ENCODE peak calls at places on chromosomes 13 and 19, in four cellular contexts. One of them, this sample, is unnamed.

GRCh38 chr13:107866666-107867623 is 348.4 kb downstream of the LIG4 start:
- DNase-seq in GM13976: peak; percentile 21
- DNase-seq in mesothelial cell of epicardium: peak; percentile 50
- DNase-seq in GM23338: peak; percentile 64
- DNase-seq in this sample: peak; percentile 21

GRCh38 chr19:3034845-3035541 is 5.9 kb upstream of the TLE2 start:
- DNase-seq in GM13976: no peak
- DNase-seq in mesothelial cell of epicardium: no peak
- DNase-seq in GM23338: peak; percentile 53
- DNase-seq in this sample: no peak

GRCh38 chr19:13906525-13906904 is 514 bp downstream of the CC2D1A start:
- DNase-seq in GM13976: no peak
- DNase-seq in mesothelial cell of epicardium: no peak
- DNase-seq in GM23338: peak; percentile 43
- DNase-seq in this sample: no peak

GRCh38 chr13:39105110-39105509 is 66.9 kb downstream of the NHLRC3 start:
- DNase-seq in GM13976: no peak
- DNase-seq in mesothelial cell of epicardium: no peak
- DNase-seq in GM23338: no peak
- DNase-seq in this sample: no peak

GRCh38 chr13:67285611-67286010 is 55.5 kb upstream of the PCDH9 start:
- DNase-seq in GM13976: no peak
- DNase-seq in mesothelial cell of epicardium: no peak
- DNase-seq in GM23338: no peak
- DNase-seq in this sample: no peak

GRCh38 chr13:93959796-93960533 is 519.5 kb downstream of the DCT start:
- DNase-seq in GM13976: no peak
- DNase-seq in mesothelial cell of epicardium: no peak
- DNase-seq in GM23338: no peak
- DNase-seq in this sample: no peak

GRCh38 chr13:61954092-61954491 is 538.4 kb upstream of the PCDH20 start:
- DNase-seq in GM13976: no peak
- DNase-seq in mesothelial cell of epicardium: no peak
- DNase-seq in GM23338: peak; percentile 69
- DNase-seq in this sample: no peak

GRCh38 chr13:33624740-33625139 is 193.2 kb upstream of the RFC3 start:
- DNase-seq in GM13976: no peak
- DNase-seq in mesothelial cell of epicardium: no peak
- DNase-seq in GM23338: no peak
- DNase-seq in this sample: no peak

GRCh38 chr19:36331353-36332228 is 47.4 kb downstream of the ZFP14 start:
- DNase-seq in GM13976: peak; percentile 87
- DNase-seq in mesothelial cell of epicardium: peak; percentile 91
- DNase-seq in GM23338: peak; percentile 99
- DNase-seq in this sample: peak; percentile 90

GRCh38 chr13:46101002-46101401 is 3.8 kb downstream of the CPB2 start:
- DNase-seq in GM13976: no peak
- DNase-seq in mesothelial cell of epicardium: no peak
- DNase-seq in GM23338: no peak
- DNase-seq in this sample: no peak

GRCh38 chr13:111881700-111882099 is 185.2 kb upstream of the SOX1 start:
- DNase-seq in GM13976: no peak
- DNase-seq in mesothelial cell of epicardium: no peak
- DNase-seq in GM23338: no peak
- DNase-seq in this sample: no peak

GRCh38 chr13:104810242-104810641 is 1725.2 kb downstream of the EFNB2 start:
- DNase-seq in GM13976: no peak
- DNase-seq in mesothelial cell of epicardium: no peak
- DNase-seq in GM23338: no peak
- DNase-seq in this sample: no peak

GRCh38 chr13:51451467-51452390 is 1.1 kb downstream of the INTS6 start:
- DNase-seq in GM13976: peak; percentile 76
- DNase-seq in mesothelial cell of epicardium: peak; percentile 71
- DNase-seq in GM23338: peak; percentile 92
- DNase-seq in this sample: peak; percentile 68

GRCh38 chr19:366951-367350 is 22.4 kb upstream of the MIER2 start:
- DNase-seq in GM13976: no peak
- DNase-seq in mesothelial cell of epicardium: no peak
- DNase-seq in GM23338: no peak
- DNase-seq in this sample: no peak

GRCh38 chr19:40674291-40674690 is 16.2 kb downstream of the NUMBL start:
- DNase-seq in GM13976: no peak
- DNase-seq in mesothelial cell of epicardium: no peak
- DNase-seq in GM23338: no peak
- DNase-seq in this sample: no peak

GRCh38 chr13:82833928-82834327 is 1048.3 kb downstream of the SLITRK1 start:
- DNase-seq in GM13976: no peak
- DNase-seq in mesothelial cell of epicardium: no peak
- DNase-seq in GM23338: no peak
- DNase-seq in this sample: no peak

GRCh38 chr13:40255551-40255950 is 410.9 kb downstream of the FOXO1 start:
- DNase-seq in GM13976: no peak
- DNase-seq in mesothelial cell of epicardium: no peak
- DNase-seq in GM23338: no peak
- DNase-seq in this sample: no peak

GRCh38 chr19:19064098-19064722 is 416 bp downstream of the SLC25A42 start:
- DNase-seq in GM13976: no peak
- DNase-seq in mesothelial cell of epicardium: no peak
- DNase-seq in GM23338: no peak
- DNase-seq in this sample: no peak

GRCh38 chr13:43830481-43830873 is 43.7 kb upstream of the ENOX1 start:
- DNase-seq in GM13976: no peak
- DNase-seq in mesothelial cell of epicardium: no peak
- DNase-seq in GM23338: no peak
- DNase-seq in this sample: no peak

GRCh38 chr19:40809358-40810086 is 10.5 kb downstream of the EGLN2 start:
- DNase-seq in GM13976: no peak
- DNase-seq in mesothelial cell of epicardium: no peak
- DNase-seq in GM23338: no peak
- DNase-seq in this sample: no peak

DNA sequence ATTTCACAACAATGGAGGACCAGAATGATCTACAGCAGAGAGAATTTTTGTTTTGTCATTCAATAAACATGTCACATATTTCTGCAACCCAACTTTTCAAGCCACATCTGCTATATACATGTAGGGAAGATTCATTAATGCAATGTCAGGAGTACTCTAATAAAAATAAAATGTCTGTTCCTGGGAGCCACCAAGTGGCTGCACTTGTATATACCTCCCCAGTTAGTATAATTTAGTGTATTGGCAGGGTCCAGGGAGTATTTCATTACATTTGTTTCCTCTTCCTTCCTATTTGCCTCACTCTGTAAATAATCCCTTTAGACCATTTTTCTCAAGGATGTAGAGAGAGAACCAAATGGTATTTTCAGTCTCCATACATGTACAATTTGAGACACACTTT is 1169.0 kb downstream of the DIAPH3 start:
- DNase-seq in GM13976: no peak
- DNase-seq in mesothelial cell of epicardium: no peak
- DNase-seq in GM23338: peak; percentile 8
- DNase-seq in this sample: no peak
- TF ChIP-seq CTCF in GM13976: no peak
- TF ChIP-seq CTCF in mesothelial cell of epicardium: no peak
- TF ChIP-seq CTCF in GM23338: peak; percentile 39
- TF ChIP-seq CTCF in this sample: peak; percentile 28

GRCh38 chr19:50516859-50517703 is 3.4 kb upstream of the ASPDH start:
- DNase-seq in GM13976: no peak
- DNase-seq in mesothelial cell of epicardium: no peak
- DNase-seq in GM23338: peak; percentile 51
- DNase-seq in this sample: no peak

GRCh38 chr19:50517704-50518075 is 4.0 kb upstream of the ASPDH start:
- DNase-seq in GM13976: no peak
- DNase-seq in mesothelial cell of epicardium: no peak
- DNase-seq in GM23338: no peak
- DNase-seq in this sample: no peak

GRCh38 chr19:50516456-50516855 is 2.7 kb upstream of the ASPDH start:
- DNase-seq in GM13976: no peak
- DNase-seq in mesothelial cell of epicardium: no peak
- DNase-seq in GM23338: peak; percentile 63
- DNase-seq in this sample: no peak

GRCh38 chr19:50519006-50519575 is 5.4 kb upstream of the ASPDH start:
- DNase-seq in GM13976: no peak
- DNase-seq in mesothelial cell of epicardium: no peak
- DNase-seq in GM23338: no peak
- DNase-seq in this sample: no peak

GRCh38 chr19:50518091-50519005 is 4.6 kb upstream of the ASPDH start:
- DNase-seq in GM13976: no peak
- DNase-seq in mesothelial cell of epicardium: no peak
- DNase-seq in GM23338: peak; percentile 74
- DNase-seq in this sample: no peak
- TF ChIP-seq CTCF in GM13976: no peak
- TF ChIP-seq CTCF in mesothelial cell of epicardium: peak; percentile 42
- TF ChIP-seq CTCF in GM23338: peak; percentile 77
- TF ChIP-seq CTCF in this sample: no peak

DNA sequence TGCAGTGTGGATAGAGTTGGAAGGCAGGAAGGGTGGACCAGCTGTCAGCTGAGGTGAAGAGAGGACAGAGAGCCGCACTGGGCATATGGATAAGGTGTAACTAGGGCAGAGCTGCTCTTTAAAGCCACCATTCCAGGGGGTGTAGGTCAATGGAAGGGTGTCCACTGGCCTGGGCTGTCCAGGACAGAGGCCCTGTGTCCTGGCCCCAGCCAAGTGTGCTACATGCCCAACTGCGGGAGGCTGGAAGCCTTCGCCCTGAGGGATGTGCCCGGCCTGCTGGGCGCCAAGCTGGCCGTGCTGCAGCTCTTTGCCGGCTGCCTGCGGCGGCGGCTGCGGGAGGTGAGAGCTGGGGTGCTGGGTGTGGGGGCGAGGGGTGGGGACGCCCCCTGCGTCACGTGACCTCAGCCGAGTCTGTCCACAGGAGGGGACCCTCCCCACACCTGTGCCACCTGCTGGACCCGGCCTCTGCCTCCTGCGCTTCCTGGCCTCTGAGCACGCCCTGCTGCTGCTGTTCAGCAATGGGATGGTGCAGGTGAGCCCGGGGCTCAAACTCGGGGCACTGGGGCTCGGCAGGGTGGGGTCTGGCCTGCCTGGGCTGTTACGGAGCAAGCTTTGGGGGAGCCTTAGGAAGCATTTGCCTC is 9.8 kb downstream of the PLK5 start:
- DNase-seq in GM13976: no peak
- DNase-seq in mesothelial cell of epicardium: no peak
- DNase-seq in GM23338: no peak
- DNase-seq in this sample: no peak
- TF ChIP-seq CTCF in GM13976: no peak
- TF ChIP-seq CTCF in mesothelial cell of epicardium: no peak
- TF ChIP-seq CTCF in GM23338: no peak
- TF ChIP-seq CTCF in this sample: no peak

GRCh38 chr19:16200038-16200775 is 2.5 kb downstream of the AP1M1 start:
- DNase-seq in GM13976: no peak
- DNase-seq in mesothelial cell of epicardium: no peak
- DNase-seq in GM23338: peak; percentile 21
- DNase-seq in this sample: no peak
- TF ChIP-seq CTCF in GM13976: no peak
- TF ChIP-seq CTCF in mesothelial cell of epicardium: no peak
- TF ChIP-seq CTCF in GM23338: peak; percentile 29
- TF ChIP-seq CTCF in this sample: no peak

DNA sequence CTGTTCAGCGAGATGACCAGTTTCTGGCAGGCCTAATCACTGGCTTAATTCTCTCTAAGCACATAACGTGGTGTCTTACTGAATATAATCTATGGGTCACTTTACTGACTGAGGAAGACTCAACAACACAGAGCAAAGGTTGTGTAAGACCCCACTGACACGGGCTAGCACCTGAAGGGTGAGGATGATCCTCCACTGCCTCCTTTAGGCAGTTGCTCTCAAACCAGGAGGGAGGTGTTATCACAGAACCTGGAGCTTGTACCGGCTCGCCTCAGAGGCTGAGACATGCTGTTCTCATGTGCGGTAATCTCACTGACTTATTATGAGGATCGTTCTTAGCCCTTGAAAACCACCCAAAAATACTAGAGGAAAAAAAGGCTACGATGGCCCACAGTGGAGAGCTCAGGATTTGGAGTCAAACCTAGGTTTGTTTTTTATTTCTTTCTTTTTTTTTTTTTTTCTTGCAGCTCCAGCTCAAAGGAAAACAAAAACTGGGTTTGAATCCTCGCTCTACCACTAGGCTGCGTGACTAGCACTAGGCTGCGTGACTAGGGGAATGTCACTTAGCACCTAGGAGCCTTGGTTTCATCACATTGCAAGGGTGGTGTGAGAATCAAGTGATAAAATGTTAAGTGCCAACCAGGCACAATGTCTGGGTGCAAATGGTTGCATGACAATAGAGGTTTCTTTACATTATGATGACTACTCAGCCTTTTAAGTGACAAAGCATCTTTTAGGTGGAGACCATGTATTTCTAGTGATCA is 28.1 kb downstream of the RCBTB2 start:
- DNase-seq in GM13976: no peak
- DNase-seq in mesothelial cell of epicardium: no peak
- DNase-seq in GM23338: peak; percentile 59
- DNase-seq in this sample: no peak
- TF ChIP-seq CTCF in GM13976: no peak
- TF ChIP-seq CTCF in mesothelial cell of epicardium: no peak
- TF ChIP-seq CTCF in GM23338: peak; percentile 61
- TF ChIP-seq CTCF in this sample: no peak

DNA sequence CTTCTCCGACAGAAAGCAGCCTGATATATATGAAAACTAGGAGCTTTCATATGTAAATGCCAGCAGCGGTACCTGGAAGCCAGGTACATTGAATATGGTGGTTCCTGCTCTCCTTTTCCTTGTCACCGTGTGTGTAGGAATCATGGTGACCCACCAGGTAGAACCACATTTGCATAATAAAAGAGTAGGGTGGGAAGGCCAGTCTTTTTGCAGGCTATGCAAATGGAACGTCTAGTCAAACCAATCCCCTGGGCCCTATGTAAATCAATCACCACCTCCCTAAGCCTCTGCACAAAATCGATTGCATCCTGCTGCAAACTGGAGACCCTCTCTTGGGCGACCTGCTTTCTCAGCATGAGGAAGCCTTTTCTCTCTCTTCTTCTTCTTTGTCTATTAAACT is 22.2 kb upstream of the ZNF181 start:
- DNase-seq in GM13976: no peak
- DNase-seq in mesothelial cell of epicardium: no peak
- DNase-seq in GM23338: peak; percentile 78
- DNase-seq in this sample: no peak
- TF ChIP-seq CTCF in GM13976: no peak
- TF ChIP-seq CTCF in mesothelial cell of epicardium: no peak
- TF ChIP-seq CTCF in GM23338: no peak
- TF ChIP-seq CTCF in this sample: no peak

DNA sequence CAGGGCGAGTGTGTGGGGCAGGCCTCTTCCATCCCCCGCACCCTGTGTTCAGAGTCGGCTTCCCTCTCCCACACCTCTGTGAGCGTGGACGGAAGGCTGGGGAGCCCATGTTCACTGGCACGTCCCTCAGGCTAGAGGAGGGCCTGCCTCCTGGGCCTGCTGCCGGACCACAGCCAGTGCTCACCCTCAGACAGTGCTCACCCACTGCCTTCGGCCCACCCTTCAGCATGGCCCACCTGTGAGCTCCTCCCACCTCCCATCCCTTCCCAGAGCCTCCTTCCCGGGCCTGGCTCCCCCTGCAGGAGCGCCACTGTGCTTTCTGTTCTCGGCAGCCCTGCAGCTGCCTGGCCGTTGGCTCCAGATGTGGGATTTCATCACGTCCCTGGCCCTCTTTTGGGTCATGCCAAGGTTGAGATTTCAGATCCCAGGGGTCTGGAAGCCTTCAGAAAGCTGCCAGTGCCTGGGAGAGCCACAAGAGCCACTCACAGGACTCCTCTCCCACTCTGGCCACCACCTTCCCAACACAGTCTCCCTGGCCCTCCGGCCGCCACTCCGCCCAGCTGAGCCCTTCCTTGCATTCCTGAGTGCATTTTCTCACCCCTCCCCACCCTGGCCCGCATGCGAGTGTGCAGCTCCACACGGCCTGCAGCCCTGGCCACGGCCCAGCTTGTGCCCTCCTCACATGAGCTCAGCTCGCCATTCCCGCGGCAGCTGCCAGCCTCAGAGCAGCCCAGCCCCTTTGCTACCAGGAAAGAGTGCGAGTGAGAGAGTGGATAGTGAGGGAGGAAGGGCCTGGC is 25.3 kb downstream of the CAPN12 start:
- DNase-seq in GM13976: no peak
- DNase-seq in mesothelial cell of epicardium: no peak
- DNase-seq in GM23338: peak; percentile 74
- DNase-seq in this sample: no peak
- TF ChIP-seq CTCF in GM13976: no peak
- TF ChIP-seq CTCF in mesothelial cell of epicardium: no peak
- TF ChIP-seq CTCF in GM23338: peak; percentile 61
- TF ChIP-seq CTCF in this sample: peak; percentile 48

This sample was measured in progenitor cell of endocrine pancreas.